ENCODE peak calls at places on chromosomes 7 and 10, in nine cellular contexts. Z is pancreas, K is ascending aorta, E is tibial artery, Y is neural progenitor cell, G is adrenal gland, R is colonic mucosa, C is left lung, Q is right lobe of liver. T is an unnamed sample.

GRCh38 chr7:7181519-7182155 is 707 bp upstream of the C1GALT1 start:
- DNase-seq in Z (peak; percentile 44), K (peak; percentile 9), E (peak; percentile 59), Y (peak; percentile 49), G (peak; percentile 32), R (peak; percentile 67), C (no peak), Q (peak; percentile 48), T (peak; percentile 32)

GRCh38 chr10:10911471-10911921 is 106.2 kb upstream of the CELF2 start:
- DNase-seq in Z (peak; percentile 23), K (peak; percentile 19), E (peak; percentile 84), Y (peak; percentile 78), G (peak; percentile 68), R (peak; percentile 38), C (peak; percentile 85), Q (no peak), T (peak; percentile 74)

GRCh38 chr10:97932932-97933530 is 83.4 kb downstream of the GOLGA7B start:
- DNase-seq in Z (no peak), K (no peak), E (no peak), Y (no peak), G (no peak), R (no peak), C (no peak), Q (no peak), T (no peak)

GRCh38 chr7:47380325-47381131 is 201.4 kb downstream of the TNS3 start:
- DNase-seq in Z (no peak), K (no peak), E (peak; percentile 48), Y (peak; percentile 42), G (no peak), R (peak; percentile 78), C (no peak), Q (no peak), T (peak; percentile 46)

GRCh38 chr7:41028591-41028990 is 674.3 kb downstream of the INHBA start:
- DNase-seq in Z (no peak), K (no peak), E (no peak), Y (no peak), G (no peak), R (no peak), C (no peak), Q (no peak), T (no peak)

GRCh38 chr7:24404315-24404714 is 120.3 kb downstream of the NPY start:
- DNase-seq in Z (no peak), K (no peak), E (no peak), Y (no peak), G (no peak), R (no peak), C (no peak), Q (no peak), T (no peak)

GRCh38 chr7:104883718-104884452 is 130.1 kb upstream of the KMT2E start:
- DNase-seq in Z (peak; percentile 77), K (peak; percentile 56), E (peak; percentile 91), Y (peak; percentile 82), G (peak; percentile 85), R (peak; percentile 97), C (peak; percentile 94), Q (peak; percentile 87), T (peak; percentile 90)

GRCh38 chr10:50501899-50502556 is 121.7 kb downstream of the SGMS1 start:
- DNase-seq in Z (no peak), K (no peak), E (no peak), Y (no peak), G (no peak), R (no peak), C (no peak), Q (no peak), T (peak; percentile 5)

GRCh38 chr10:127877116-127877515 is 15.6 kb downstream of the CLRN3 start:
- DNase-seq in Z (no peak), K (no peak), E (no peak), Y (no peak), G (no peak), R (peak; percentile 13), C (no peak), Q (no peak), T (no peak)

GRCh38 chr10:46524471-46525176 is 31.8 kb downstream of the GPRIN2 start:
- DNase-seq in Z (no peak), K (peak; percentile 8), E (no peak), Y (peak; percentile 39), G (peak; percentile 67), R (no peak), C (peak; percentile 75), Q (no peak), T (peak; percentile 71)

DNA sequence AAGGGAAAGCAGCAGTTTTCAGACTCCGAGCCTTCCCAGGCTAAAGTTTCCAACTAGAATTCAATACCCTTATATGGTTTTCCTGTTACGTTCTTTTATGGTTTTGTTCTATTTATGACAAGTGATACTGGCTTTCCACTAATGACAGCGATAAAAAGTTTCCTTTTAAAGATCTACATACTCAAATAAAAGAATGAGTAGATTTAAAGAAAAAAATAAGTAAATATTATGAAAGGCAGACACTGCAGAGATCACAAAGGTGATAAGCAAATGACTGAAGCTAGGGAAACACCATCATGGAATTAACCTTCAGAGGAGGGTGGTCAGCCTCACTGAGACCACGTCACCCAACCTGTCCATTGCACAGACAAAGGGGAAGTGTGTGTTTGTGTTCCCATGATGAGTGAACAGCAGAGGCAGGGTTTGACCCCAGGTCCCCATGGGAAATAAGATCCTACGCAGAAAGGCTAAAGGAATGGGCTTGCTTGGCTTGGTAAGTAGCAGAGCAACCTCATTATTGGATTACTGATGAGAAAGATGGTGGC is 4.0 kb downstream of the VSIR start:
- DNase-seq in Z (no peak), K (no peak), E (no peak), Y (no peak), G (no peak), R (no peak), C (no peak), Q (peak; percentile 4), T (no peak)
- H3K4me1 ChIP-seq in Z (peaks cover 22% of the 10 kb centered on the region), K (peaks cover 77% of the 10 kb centered on the region), E (peaks cover 93% of the 10 kb centered on the region), Y (peaks cover 4% of the 10 kb centered on the region), G (peaks cover 31% of the 10 kb centered on the region), R (peaks cover 30% of the 10 kb centered on the region), C (peaks cover 99% of the 10 kb centered on the region), Q (peaks cover 14% of the 10 kb centered on the region), T (peaks cover 15% of the 10 kb centered on the region)

DNA sequence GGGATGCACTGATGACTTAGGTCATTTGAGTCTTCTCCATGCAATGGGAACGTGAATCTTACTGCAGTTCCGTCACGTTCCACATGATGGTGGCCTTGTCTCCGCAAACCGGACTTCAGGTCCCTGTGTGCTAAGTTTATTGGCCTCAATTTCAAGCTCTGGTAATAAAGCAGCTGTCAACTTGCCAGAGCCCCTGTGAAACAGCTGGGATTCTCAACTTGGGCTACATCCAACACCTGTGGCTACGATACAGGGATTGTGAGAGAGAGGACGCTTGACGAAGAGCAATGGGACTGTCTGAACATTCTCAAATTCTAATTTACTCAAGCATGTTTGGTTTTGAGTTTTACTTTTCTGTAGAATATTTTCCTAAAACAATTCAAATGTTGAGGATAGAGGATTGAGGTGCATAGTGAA is 174.2 kb downstream of the PTN start:
- DNase-seq in Z (no peak), K (no peak), E (no peak), Y (peak; percentile 82), G (peak; percentile 66), R (peak; percentile 38), C (no peak), Q (peak; percentile 56), T (peak; percentile 74)
- TF ChIP-seq CTCF in Z (no peak), K (peak; percentile 50), E (peak; percentile 34), Y (peak; percentile 80), G (peak; percentile 72), R (peak; percentile 32), C (peak; percentile 39), Q (peak; percentile 79), T (peak; percentile 70)

DNA sequence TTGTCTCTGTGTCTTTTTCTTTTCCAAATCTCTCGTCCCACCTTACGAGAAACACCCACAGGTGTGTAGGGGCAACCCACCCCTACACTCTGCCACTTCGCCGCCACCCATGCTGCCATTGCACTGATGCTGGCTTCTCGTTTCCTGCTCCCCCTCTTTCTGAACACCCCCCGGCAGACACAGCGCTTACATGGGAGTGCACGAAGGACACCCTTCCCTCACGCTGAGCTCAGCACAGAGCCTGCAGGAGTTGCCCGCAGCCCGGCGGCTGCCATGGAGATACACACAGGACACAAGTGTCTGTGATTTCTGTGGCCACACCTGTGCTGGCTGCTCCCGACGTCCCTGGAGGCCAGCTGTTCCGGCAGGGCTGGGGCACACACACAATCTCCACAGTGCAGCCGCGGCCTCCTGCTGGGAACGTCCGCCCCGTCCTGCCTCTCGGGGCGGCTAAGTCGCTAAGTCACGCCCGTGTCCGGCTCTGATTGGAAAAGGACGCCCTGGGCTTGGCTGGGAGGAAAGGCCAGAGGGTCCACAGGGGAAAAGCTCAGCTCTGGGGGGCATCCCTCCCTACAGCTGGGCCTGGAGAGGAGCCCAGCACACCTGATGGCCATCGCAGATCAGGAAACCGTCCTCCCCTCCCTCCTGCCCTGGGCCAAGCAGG is 349.8 kb downstream of the PTPRN2 start:
- DNase-seq in Z (no peak), K (no peak), E (no peak), Y (no peak), G (no peak), R (no peak), C (peak; percentile 76), Q (no peak), T (no peak)
- H3K4me3 ChIP-seq in Z (no peak overlapping the region), K (no peak overlapping the region), E (no peak overlapping the region), Y (no peak overlapping the region), G (no peak overlapping the region), R (no peak overlapping the region), C (no peak overlapping the region), Q (no peak overlapping the region), T (no peak overlapping the region)

GRCh38 chr7:114934074-114934473 is 12.2 kb downstream of the MDFIC start:
- DNase-seq in Z (no peak), K (no peak), E (no peak), Y (no peak), G (no peak), R (no peak), C (no peak), Q (no peak), T (no peak)
- H3K4me1 ChIP-seq in Z (peaks cover 9% of the 10 kb centered on the region), K (peaks cover 6% of the 10 kb centered on the region), E (peaks cover 7% of the 10 kb centered on the region), Y (peaks cover 16% of the 10 kb centered on the region), G (peaks cover 16% of the 10 kb centered on the region), R (no peaks in the 10 kb centered on the region), C (peaks cover 82% of the 10 kb centered on the region), Q (no peaks in the 10 kb centered on the region), T (peaks cover 69% of the 10 kb centered on the region)

GRCh38 chr10:8332730-8333111 is 278.2 kb downstream of the GATA3 start:
- DNase-seq in Z (no peak), K (no peak), E (no peak), Y (no peak), G (no peak), R (no peak), C (no peak), Q (no peak), T (no peak)

GRCh38 chr10:8337332-8337651 is 282.8 kb downstream of the GATA3 start:
- DNase-seq in Z (no peak), K (no peak), E (no peak), Y (no peak), G (no peak), R (no peak), C (no peak), Q (no peak), T (peak; percentile 13)

GRCh38 chr10:8338177-8338766 is 283.8 kb downstream of the GATA3 start:
- DNase-seq in Z (no peak), K (no peak), E (no peak), Y (no peak), G (no peak), R (no peak), C (no peak), Q (no peak), T (no peak)

GRCh38 chr10:8334631-8335030 is 280.1 kb downstream of the GATA3 start:
- DNase-seq in Z (no peak), K (no peak), E (no peak), Y (no peak), G (no peak), R (no peak), C (no peak), Q (no peak), T (no peak)

GRCh38 chr10:8336629-8337331 is 282.3 kb downstream of the GATA3 start:
- DNase-seq in Z (no peak), K (no peak), E (no peak), Y (no peak), G (no peak), R (no peak), C (no peak), Q (no peak), T (peak; percentile 42)
- TF ChIP-seq CTCF in Z (no peak), K (no peak), E (no peak), Y (no peak), G (no peak), R (no peak), C (no peak), Q (no peak), T (no peak)

T was measured in thyroid gland.